ENCODE peak calls at places on chromosomes 1 and 21, in seven cellular contexts. Z is body of pancreas; D is putamen; W is NCI-H510A; I is naive thymus-derived CD8-positive, alpha-beta T cell; J is amniotic stem cell; H is NCI-H345. U is an unnamed sample.
A peak's percentile ranks its signal among the peaks of the same experiment; 100 is the strongest.

GRCh38 chr1:209862598-209863498 is 35.1 kb downstream of the UTP25 start:
- DNase-seq in H (no peak), J (no peak), D (peak; percentile 66), Z (no peak), W (no peak), I (no peak), U (no peak)

GRCh38 chr1:154730251-154730650 is 122.3 kb upstream of the ADAR start:
- DNase-seq in I (no peak), H (peak; percentile 31), Z (no peak), W (peak; percentile 81), J (no peak), D (no peak), U (no peak)

GRCh38 chr1:201649776-201650607 is 111.1 kb downstream of the NAV1 start:
- DNase-seq in Z (peak; percentile 82), I (no peak), H (peak; percentile 87), D (peak; percentile 74), W (peak; percentile 74), J (peak; percentile 51), U (peak; percentile 89)

GRCh38 chr1:54385727-54386022 is 20.5 kb downstream of the SSBP3 start:
- DNase-seq in Z (no peak), I (no peak), W (no peak), D (no peak), J (no peak), H (no peak), U (no peak)

GRCh38 chr1:50538476-50538875 is 115.2 kb upstream of the DMRTA2 start:
- DNase-seq in I (no peak), D (no peak), W (no peak), J (no peak), Z (no peak), H (no peak), U (no peak)

GRCh38 chr21:44955141-44955802 is 15.4 kb downstream of the SLX9 start:
- DNase-seq in Z (no peak), W (no peak), I (peak; percentile 28), H (no peak), D (peak; percentile 70), J (no peak), U (no peak)

GRCh38 chr1:153941826-153942725 is 4.4 kb downstream of the DENND4B start:
- DNase-seq in J (no peak), I (no peak), Z (no peak), W (no peak), H (no peak), D (no peak), U (no peak)

GRCh38 chr1:2465371-2466269 is 10.5 kb upstream of the PLCH2 start:
- DNase-seq in J (no peak), Z (no peak), I (no peak), H (no peak), W (no peak), D (no peak), U (no peak)

GRCh38 chr1:156347337-156347736 is 9.0 kb downstream of the TSACC start:
- DNase-seq in W (no peak), I (no peak), D (no peak), H (no peak), Z (no peak), J (peak; percentile 67), U (no peak)

GRCh38 chr1:54287176-54287650 is 87.2 kb downstream of the MRPL37 start:
- DNase-seq in Z (peak; percentile 80), I (peak; percentile 90), W (no peak), D (no peak), J (no peak), H (peak; percentile 69), U (peak; percentile 83)

GRCh38 chr1:79353224-79353623 is 346.7 kb upstream of the ADGRL4 start:
- DNase-seq in W (no peak), D (peak; percentile 2), J (no peak), I (no peak), Z (peak; percentile 38), H (no peak), U (peak; percentile 33)

GRCh38 chr1:102879439-102879993 is 228.8 kb downstream of the COL11A1 start:
- DNase-seq in H (no peak), D (no peak), Z (no peak), I (no peak), W (no peak), J (peak; percentile 47), U (no peak)

GRCh38 chr1:109529895-109530456 is 9.7 kb upstream of the GPR61 start:
- DNase-seq in Z (no peak), H (no peak), W (no peak), J (no peak), I (no peak), D (no peak), U (no peak)

GRCh38 chr1:230518511-230518910 is 92.4 kb upstream of the PGBD5 start:
- DNase-seq in J (no peak), H (no peak), Z (no peak), D (no peak), W (no peak), I (no peak), U (no peak)

GRCh38 chr1:10696977-10697376 is 99.5 kb downstream of the CASZ1 start:
- DNase-seq in Z (no peak), J (no peak), H (no peak), I (no peak), D (no peak), W (no peak), U (no peak)

GRCh38 chr1:155968670-155969069 is 9.7 kb downstream of the ARHGEF2 start:
- DNase-seq in W (no peak), I (peak; percentile 40), J (no peak), D (peak; percentile 96), Z (no peak), H (no peak), U (no peak)

GRCh38 chr1:21154717-21155116 is 22.0 kb downstream of the EIF4G3 start:
- DNase-seq in J (no peak), D (no peak), Z (no peak), W (no peak), I (no peak), H (no peak), U (no peak)

GRCh38 chr1:159428536-159428935 is 3.5 kb upstream of the OR10J4 start:
- DNase-seq in D (no peak), J (no peak), Z (no peak), I (no peak), W (no peak), H (no peak), U (no peak)

GRCh38 chr1:52913537-52913936 is 8.0 kb downstream of the ECHDC2 start:
- DNase-seq in I (no peak), H (no peak), W (no peak), D (no peak), Z (no peak), J (no peak), U (no peak)

GRCh38 chr21:37665230-37666024 is 250.8 kb downstream of the KCNJ6 start:
- DNase-seq in I (no peak), W (no peak), D (no peak), J (no peak), Z (no peak), H (no peak), U (no peak)

GRCh38 chr1:3244025-3244424 is 175.0 kb downstream of the PRDM16 start:
- DNase-seq in J (no peak), W (no peak), H (no peak), I (no peak), D (no peak), Z (no peak), U (no peak)

GRCh38 chr1:1781526-1781903 is 3.2 kb upstream of the NADK start:
- DNase-seq in J (no peak), H (no peak), I (no peak), Z (no peak), W (peak; percentile 45), D (no peak), U (no peak)

GRCh38 chr1:244730153-244730933 is 77.4 kb downstream of the DESI2 start:
- DNase-seq in Z (peak; percentile 47), W (peak; percentile 7), D (peak; percentile 33), H (peak; percentile 33), I (peak; percentile 49), J (no peak), U (peak; percentile 64)